ENCODE peak calls at places on chromosomes 3 and 15, in five cellular contexts. U is H1, B is GM23338, C is HCT116, Y is K562. M is an unnamed sample.

GRCh38 chr3:129663045-129663446 is 56.6 kb upstream of the PLXND1 start:
- DNase-seq in U (no peak), B (peak), Y (no peak), C (peak), M (no peak)

GRCh38 chr3:9552252-9552999 is 1.2 kb downstream of the LHFPL4 start:
- DNase-seq in C (no peak), Y (peak), B (peak), U (peak), M (no peak)

GRCh38 chr15:99992611-99993231 is 259.5 kb upstream of the LYSMD4 start:
- DNase-seq in U (no peak), B (no peak), Y (no peak), C (no peak), M (no peak)

GRCh38 chr15:39132071-39132470 is 448.8 kb upstream of the THBS1 start:
- DNase-seq in B (no peak), U (no peak), Y (no peak), C (no peak), M (no peak)

GRCh38 chr3:12579919-12580318 is 23.0 kb downstream of the MKRN2 start:
- DNase-seq in U (no peak), C (no peak), B (no peak), Y (no peak), M (no peak)

GRCh38 chr15:85047271-85047948 is 65.8 kb downstream of the PDE8A start:
- DNase-seq in U (no peak), Y (no peak), B (peak), C (no peak), M (peak)

GRCh38 chr3:30256474-30256873 is 349.9 kb upstream of the TGFBR2 start:
- DNase-seq in Y (no peak), U (no peak), B (no peak), C (no peak), M (no peak)

GRCh38 chr15:76433798-76434400 is 97.3 kb downstream of the ISL2 start:
- DNase-seq in Y (no peak), B (peak), C (no peak), U (no peak), M (no peak)

GRCh38 chr3:55662683-55663082 is 175.6 kb upstream of the WNT5A start:
- DNase-seq in B (no peak), Y (no peak), U (no peak), C (no peak), M (no peak)

GRCh38 chr3:114690896-114691295 is 397.1 kb downstream of the TIGIT start:
- DNase-seq in U (no peak), B (no peak), Y (no peak), C (no peak), M (no peak)

GRCh38 chr3:17050051-17050450 is 165.3 kb downstream of the PLCL2 start:
- DNase-seq in Y (no peak), B (no peak), C (no peak), U (no peak), M (no peak)

GRCh38 chr15:55434989-55435825 is 26.9 kb downstream of the PIERCE2 start:
- DNase-seq in B (peak), U (peak), Y (peak), C (peak), M (peak)

GRCh38 chr3:141426404-141427034 is 58.2 kb downstream of the ZBTB38 start:
- DNase-seq in B (peak), U (no peak), C (no peak), Y (no peak), M (no peak)

GRCh38 chr3:56792201-56792600 is 9.5 kb downstream of the ARHGEF3 start:
- DNase-seq in Y (no peak), B (no peak), C (no peak), U (no peak), M (no peak)

GRCh38 chr15:29278436-29279099 is 8.9 kb upstream of the NSMCE3 start:
- DNase-seq in Y (no peak), U (no peak), B (no peak), C (peak), M (no peak)

GRCh38 chr3:101850327-101851048 is 1.2 kb downstream of the NFKBIZ start:
- DNase-seq in Y (no peak), B (no peak), C (no peak), U (no peak), M (peak)

GRCh38 chr3:9732080-9732752 is 681 bp downstream of the BRPF1 start:
- DNase-seq in Y (peak), U (peak), B (peak), C (no peak), M (no peak)

GRCh38 chr3:13494463-13495350 is 14.6 kb downstream of the HDAC11 start:
- DNase-seq in Y (peak), B (peak), C (no peak), U (no peak), M (no peak)

GRCh38 chr15:61712124-61712759 is 348.0 kb downstream of the VPS13C start:
- DNase-seq in Y (no peak), U (no peak), B (no peak), C (no peak), M (no peak)

GRCh38 chr3:11592460-11593298 is 51.0 kb downstream of the VGLL4 start:
- DNase-seq in C (no peak), B (no peak), Y (no peak), U (no peak), M (no peak)

GRCh38 chr15:62495670-62496328 is 330.7 kb upstream of the C2CD4B start:
- DNase-seq in U (no peak), C (no peak), Y (no peak), B (no peak), M (no peak)

GRCh38 chr3:190346541-190346940 is 24.3 kb upstream of the CLDN1 start:
- DNase-seq in U (no peak), C (no peak), B (no peak), Y (no peak), M (no peak)

GRCh38 chr3:53046171-53047170 is 598 bp upstream of the SFMBT1 start:
- DNase-seq in Y (no peak), U (peak), C (no peak), B (peak), M (no peak)

GRCh38 chr15:89492934-89493631 is 3.3 kb downstream of the RHCG start:
- DNase-seq in B (no peak), C (no peak), U (no peak), Y (no peak), M (no peak)

GRCh38 chr3:126746395-126747177 is 42.5 kb downstream of the CHCHD6 start:
- DNase-seq in C (peak), B (no peak), Y (peak), U (no peak), M (no peak)

GRCh38 chr3:127289646-127290575 is 2.1 kb upstream of the PRR20G start:
- DNase-seq in B (no peak), Y (no peak), C (no peak), U (no peak), M (no peak)

GRCh38 chr15:46450112-46450809 is 815.4 kb downstream of the SQOR start:
- DNase-seq in U (no peak), C (no peak), B (no peak), Y (no peak), M (no peak)

GRCh38 chr3:188126271-188126670 is 27.7 kb upstream of the LPP start:
- DNase-seq in B (no peak), U (no peak), Y (no peak), C (no peak), M (no peak)

GRCh38 chr3:45011756-45012441 is 14.2 kb upstream of the CLEC3B start:
- DNase-seq in C (no peak), U (no peak), B (no peak), Y (no peak), M (peak)

GRCh38 chr3:24763421-24763820 is 268.8 kb upstream of the THRB start:
- DNase-seq in B (no peak), Y (no peak), U (no peak), C (no peak), M (no peak)

GRCh38 chr15:31300981-31301686 is 25.5 kb upstream of the KLF13 start:
- DNase-seq in U (peak), Y (no peak), B (no peak), C (no peak), M (no peak)

GRCh38 chr15:44813231-44813630 is 76.9 kb downstream of the TRIM69 start:
- DNase-seq in B (no peak), Y (no peak), C (no peak), U (no peak), M (no peak)

GRCh38 chr3:181709537-181710279 is 2.0 kb upstream of the SOX2 start:
- DNase-seq in C (peak), B (peak), Y (peak), U (peak), M (no peak)

GRCh38 chr15:70347766-70348558 is 250.2 kb upstream of the TLE3 start:
- DNase-seq in B (no peak), C (no peak), Y (no peak), U (no peak), M (no peak)

GRCh38 chr3:175338775-175339535 is 479.8 kb downstream of the NAALADL2 start:
- DNase-seq in U (peak), C (peak), Y (no peak), B (peak), M (no peak)

GRCh38 chr15:99986297-99987118 is 253.3 kb upstream of the LYSMD4 start:
- DNase-seq in Y (no peak), U (no peak), C (no peak), B (no peak), M (no peak)

DNA sequence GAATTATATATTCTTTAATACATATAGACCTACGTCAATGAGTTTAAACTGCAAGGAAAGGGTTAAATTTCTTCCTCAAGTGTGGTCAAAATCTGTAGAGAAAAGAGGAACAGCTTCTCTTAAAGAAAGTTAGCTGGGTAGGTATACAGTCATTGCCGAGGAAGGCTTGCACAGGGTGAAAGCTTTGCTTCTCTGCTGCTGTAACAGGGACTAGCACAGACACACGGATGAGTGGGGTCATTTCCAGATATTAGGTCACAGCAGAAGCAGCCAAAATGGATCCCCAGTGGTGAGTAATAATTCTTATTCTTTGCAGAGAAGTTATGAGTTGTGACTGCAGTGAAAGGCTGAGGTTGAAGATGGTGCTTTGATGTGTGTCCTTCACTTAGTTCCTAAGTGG is at the start of gene CD86:
- DNase-seq in U (no peak), Y (no peak), C (no peak), B (no peak), M (no peak)
- TF ChIP-seq POLR2AphosphoS5 in U (no peak), Y (no peak), C (no peak), B (no peak), M (no peak)

GRCh38 chr3:87793322-87793877 is 265.4 kb downstream of the CGGBP1 start:
- DNase-seq in C (no peak), B (no peak), Y (no peak), U (no peak), M (no peak)

GRCh38 chr3:87791248-87792027 is 267.4 kb downstream of the CGGBP1 start:
- DNase-seq in B (no peak), Y (no peak), U (no peak), C (no peak), M (no peak)

GRCh38 chr3:87796137-87796899 is 262.5 kb downstream of the CGGBP1 start:
- DNase-seq in C (no peak), Y (peak), B (no peak), U (no peak), M (no peak)

GRCh38 chr3:87792193-87792531 is 266.6 kb downstream of the CGGBP1 start:
- DNase-seq in Y (no peak), U (no peak), B (peak), C (no peak), M (no peak)

GRCh38 chr3:87792532-87793321 is 266.1 kb downstream of the CGGBP1 start:
- DNase-seq in U (peak), B (peak), Y (peak), C (no peak), M (no peak)
- TF ChIP-seq EZH2 in U (peak), B (no peak), Y (no peak), C (no peak), M (no peak)

GRCh38 chr15:91696981-91697380 is 156.5 kb upstream of the SLCO3A1 start:
- DNase-seq in B (no peak), Y (no peak), C (no peak), U (no peak), M (no peak)

GRCh38 chr15:91692596-91692995 is 160.9 kb upstream of the SLCO3A1 start:
- DNase-seq in B (no peak), C (no peak), Y (no peak), U (no peak), M (no peak)

GRCh38 chr15:91689377-91689776 is 164.1 kb upstream of the SLCO3A1 start:
- DNase-seq in U (no peak), B (no peak), C (no peak), Y (no peak), M (no peak)

GRCh38 chr15:91694131-91694828 is 159.2 kb upstream of the SLCO3A1 start:
- DNase-seq in Y (peak), B (peak), U (no peak), C (no peak), M (peak)

DNA sequence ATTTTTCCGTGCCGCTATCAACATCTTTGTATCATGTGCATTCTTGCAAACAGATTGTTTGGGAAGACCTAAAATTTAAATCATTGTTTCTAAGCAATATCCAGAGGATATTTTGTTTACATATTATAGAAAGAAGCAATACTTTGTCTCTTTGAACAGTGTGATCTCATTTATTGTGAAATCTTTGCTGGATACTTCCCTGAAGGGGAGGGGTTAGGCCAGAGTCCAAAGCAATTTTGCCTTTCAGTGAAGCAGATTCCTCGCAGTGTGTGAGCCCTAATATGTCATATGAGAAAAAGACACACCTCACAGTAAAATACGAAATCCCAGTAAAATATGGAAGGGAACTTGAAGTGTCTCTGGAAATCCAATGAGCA is 158.7 kb upstream of the SLCO3A1 start:
- DNase-seq in Y (no peak), U (no peak), C (no peak), B (no peak), M (peak)
- TF ChIP-seq POLR2AphosphoS5 in Y (no peak), U (no peak), C (no peak), B (no peak), M (no peak)

GRCh38 chr3:61239871-61240270 is 11.4 kb downstream of the FHIT start:
- DNase-seq in Y (no peak), C (no peak), B (no peak), U (no peak), M (no peak)
- TF ChIP-seq EZH2 in Y (no peak), C (no peak), B (no peak), U (no peak), M (no peak)

DNA sequence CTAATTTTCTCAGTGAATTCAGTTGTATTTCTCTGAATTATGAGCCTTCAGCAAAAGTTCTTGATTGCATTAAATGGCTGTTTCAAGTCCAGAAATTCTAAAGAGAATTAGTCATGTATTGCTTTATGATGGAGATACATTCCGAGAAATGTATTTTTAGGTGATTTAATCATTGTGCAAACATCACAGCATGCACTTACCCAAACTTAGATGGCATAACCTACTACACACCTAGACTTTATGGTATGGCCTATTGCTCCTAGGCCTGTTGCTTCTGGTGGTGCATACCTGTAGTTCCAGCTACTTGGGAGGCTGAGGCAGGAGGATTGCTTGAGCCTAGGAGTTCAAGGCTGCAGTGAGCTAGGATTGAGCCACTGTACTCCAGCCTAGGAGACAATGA is 44.2 kb upstream of the GCNT3 start:
- DNase-seq in U (no peak), B (no peak), Y (no peak), C (no peak), M (no peak)
- TF ChIP-seq POLR2AphosphoS5 in U (no peak), B (no peak), Y (no peak), C (no peak), M (no peak)

DNA sequence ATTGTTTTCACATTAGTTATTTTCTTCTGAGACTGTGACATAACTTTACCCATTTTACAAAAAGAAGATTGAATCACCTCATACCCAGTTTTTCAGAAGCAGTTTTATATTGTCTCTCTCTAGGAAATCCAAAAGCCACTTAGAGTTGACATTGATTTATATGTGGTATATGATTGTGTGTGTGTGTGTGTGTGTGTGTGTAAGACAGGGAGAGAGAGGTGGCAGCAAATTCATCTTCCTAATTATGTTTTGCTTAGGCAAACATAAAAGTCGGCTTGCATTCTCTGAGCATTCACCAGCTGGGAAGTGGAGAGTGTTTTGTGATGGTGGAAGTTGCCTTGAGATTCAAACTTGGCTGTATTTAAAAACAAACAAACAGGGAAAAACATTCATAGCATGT is 64.6 kb upstream of the IGF1R start:
- DNase-seq in B (no peak), C (no peak), U (no peak), Y (no peak), M (no peak)
- TF ChIP-seq EZH2 in B (no peak), C (peak), U (no peak), Y (no peak), M (no peak)